ENCODE peak calls at places on chromosomes 3 and 15, in nine cellular contexts. V is right lobe of liver; G is thoracic aorta; W is IMR-90; P is pancreas; T is psoas muscle; N is transverse colon; R is fibroblast of lung; O is CD4-positive, CD25-positive, alpha-beta regulatory T cell. H is an unnamed sample.
A peak's percentile ranks its signal among the peaks of the same experiment; 100 is the strongest.

GRCh38 chr3:85337895-85338294 is 379.1 kb downstream of the CADM2 start:
- DNase-seq in O (no peak), R (no peak), G (no peak), W (no peak), T (no peak), N (no peak), P (no peak), V (no peak), H (no peak)

GRCh38 chr3:4750306-4751056 is 228.8 kb upstream of the BHLHE40 start:
- DNase-seq in P (no peak), W (peak; percentile 17), T (no peak), G (no peak), R (no peak), V (no peak), N (no peak), O (peak; percentile 25), H (no peak)

GRCh38 chr15:100841426-100841825 is 38.2 kb upstream of the ALDH1A3 start:
- DNase-seq in R (no peak), T (no peak), W (no peak), O (no peak), N (no peak), G (no peak), V (no peak), P (no peak), H (no peak)

GRCh38 chr3:195081242-195081963 is 189.6 kb downstream of the XXYLT1 start:
- DNase-seq in P (no peak), R (peak; percentile 50), V (peak; percentile 11), G (no peak), W (peak; percentile 78), N (no peak), T (peak; percentile 34), O (no peak), H (no peak)

GRCh38 chr3:13016083-13016725 is 57.0 kb downstream of the IQSEC1 start:
- DNase-seq in N (peak; percentile 82), V (peak; percentile 61), W (no peak), T (peak; percentile 79), R (no peak), O (peak; percentile 88), P (no peak), G (no peak), H (peak; percentile 48)

GRCh38 chr3:139534444-139534812 is 5.1 kb downstream of the RBP1 start:
- DNase-seq in P (peak; percentile 59), V (peak; percentile 46), R (peak; percentile 94), O (no peak), G (no peak), W (peak; percentile 94), N (peak; percentile 43), T (no peak), H (no peak)

GRCh38 chr3:11651900-11652299 is 8.2 kb upstream of the VGLL4 start:
- DNase-seq in R (peak; percentile 77), W (peak; percentile 63), P (no peak), T (no peak), O (peak; percentile 65), V (no peak), N (no peak), G (no peak), H (peak; percentile 41)

GRCh38 chr3:131812433-131812832 is 222.4 kb downstream of the CPNE4 start:
- DNase-seq in G (no peak), R (no peak), N (no peak), V (no peak), O (no peak), P (no peak), W (no peak), T (no peak), H (no peak)

GRCh38 chr3:127087441-127087840 is 104.5 kb downstream of the PLXNA1 start:
- DNase-seq in G (no peak), W (no peak), R (no peak), N (no peak), T (peak; percentile 19), P (no peak), V (no peak), O (no peak), H (no peak)

GRCh38 chr15:100211855-100212850 is 129.6 kb downstream of the ADAMTS17 start:
- DNase-seq in P (peak; percentile 41), O (no peak), G (no peak), W (no peak), R (no peak), V (peak; percentile 59), T (no peak), N (peak; percentile 74), H (no peak)

GRCh38 chr15:49301562-49301961 is 121.5 kb upstream of the FGF7 start:
- DNase-seq in W (peak; percentile 50), G (no peak), O (no peak), P (no peak), V (no peak), N (no peak), T (no peak), R (peak; percentile 34), H (no peak)

GRCh38 chr3:10283638-10284037 is 9.1 kb downstream of the GHRL start:
- DNase-seq in W (no peak), P (peak; percentile 74), T (no peak), N (no peak), V (no peak), R (no peak), G (no peak), O (no peak), H (no peak)

GRCh38 chr15:41331281-41331680 is 1.1 kb downstream of the OIP5 start:
- DNase-seq in W (no peak), P (no peak), T (no peak), G (no peak), V (no peak), N (no peak), R (no peak), O (no peak), H (no peak)

GRCh38 chr15:101583284-101583683 is 68.9 kb downstream of the TM2D3 start:
- DNase-seq in O (no peak), P (no peak), V (no peak), N (no peak), R (no peak), G (no peak), T (no peak), W (no peak), H (no peak)

GRCh38 chr3:150117076-150117475 is 146.4 kb upstream of the PFN2 start:
- DNase-seq in T (no peak), P (no peak), W (no peak), R (no peak), N (no peak), O (no peak), G (no peak), V (no peak), H (no peak)

GRCh38 chr3:134527037-134527436 is 41.2 kb downstream of the CEP63 start:
- DNase-seq in N (no peak), R (no peak), P (no peak), V (no peak), O (no peak), W (peak; percentile 18), T (no peak), G (no peak), H (no peak)

GRCh38 chr3:129346690-129347440 is 68.2 kb downstream of the HMCES start:
- DNase-seq in R (peak; percentile 10), T (no peak), G (no peak), W (no peak), V (no peak), P (no peak), O (no peak), N (no peak), H (no peak)

GRCh38 chr3:13950042-13950441 is 70.2 kb upstream of the WNT7A start:
- DNase-seq in O (no peak), N (no peak), V (no peak), W (no peak), T (no peak), P (no peak), R (no peak), G (no peak), H (no peak)

GRCh38 chr3:13134879-13135206 is 61.6 kb upstream of the IQSEC1 start:
- DNase-seq in P (no peak), G (no peak), V (no peak), N (no peak), W (no peak), O (no peak), R (no peak), T (no peak), H (no peak)

GRCh38 chr15:85398822-85399221 is 18.4 kb downstream of the AKAP13 start:
- DNase-seq in P (no peak), V (no peak), N (no peak), R (no peak), G (no peak), W (no peak), O (no peak), T (no peak), H (no peak)

GRCh38 chr15:75140080-75140879 is 61.4 kb upstream of the C15orf39 start:
- DNase-seq in N (no peak), O (no peak), G (no peak), P (no peak), R (no peak), W (no peak), T (no peak), V (no peak), H (no peak)
- H3K9me3 ChIP-seq in N (peaks cover 33% of the 10 kb centered on the region), O (peaks cover 34% of the 10 kb centered on the region), G (peaks cover 31% of the 10 kb centered on the region), P (no peaks in the 10 kb centered on the region), R (peaks cover 5% of the 10 kb centered on the region), W (peaks cover 29% of the 10 kb centered on the region), T (peaks cover 21% of the 10 kb centered on the region), V (peaks cover 7% of the 10 kb centered on the region), H (peaks cover 21% of the 10 kb centered on the region)

GRCh38 chr3:144737281-144737680 is 765.7 kb downstream of the DIPK2A start:
- DNase-seq in R (no peak), W (no peak), V (no peak), N (no peak), O (no peak), G (no peak), P (no peak), T (no peak), H (no peak)
- H3K9me3 ChIP-seq in R (no peaks in the 10 kb centered on the region), W (no peaks in the 10 kb centered on the region), V (no peaks in the 10 kb centered on the region), N (no peaks in the 10 kb centered on the region), O (no peaks in the 10 kb centered on the region), G (no peaks in the 10 kb centered on the region), P (no peaks in the 10 kb centered on the region), T (no peaks in the 10 kb centered on the region), H (no peaks in the 10 kb centered on the region)

DNA sequence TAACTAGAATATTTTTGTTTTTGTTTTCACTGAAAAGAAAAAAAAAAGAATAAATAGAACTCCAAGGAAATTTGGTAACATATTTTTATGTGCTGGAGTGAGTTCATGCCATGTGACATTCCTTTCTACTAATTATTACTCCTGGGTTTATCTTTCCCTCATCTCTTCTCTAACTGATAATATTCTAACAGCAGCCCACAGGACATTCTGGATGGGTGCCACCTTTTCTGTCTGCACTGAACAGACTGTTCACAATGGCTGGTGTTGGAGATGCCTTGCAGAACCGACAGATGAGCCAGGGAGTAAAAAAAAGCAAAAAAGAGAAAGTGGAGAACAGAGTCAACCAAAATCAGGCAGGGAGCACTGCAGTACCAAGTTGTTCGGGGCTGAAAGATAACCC is 151.3 kb downstream of the OR4M2 start:
- DNase-seq in R (no peak), O (no peak), T (no peak), V (no peak), W (no peak), N (no peak), P (no peak), G (no peak), H (no peak)
- H3K9me3 ChIP-seq in R (peaks cover 6% of the 10 kb centered on the region), O (no peaks in the 10 kb centered on the region), T (peaks cover 3% of the 10 kb centered on the region), V (no peaks in the 10 kb centered on the region), W (peaks cover 52% of the 10 kb centered on the region), N (no peaks in the 10 kb centered on the region), P (no peaks in the 10 kb centered on the region), G (no peaks in the 10 kb centered on the region), H (no peaks in the 10 kb centered on the region)

DNA sequence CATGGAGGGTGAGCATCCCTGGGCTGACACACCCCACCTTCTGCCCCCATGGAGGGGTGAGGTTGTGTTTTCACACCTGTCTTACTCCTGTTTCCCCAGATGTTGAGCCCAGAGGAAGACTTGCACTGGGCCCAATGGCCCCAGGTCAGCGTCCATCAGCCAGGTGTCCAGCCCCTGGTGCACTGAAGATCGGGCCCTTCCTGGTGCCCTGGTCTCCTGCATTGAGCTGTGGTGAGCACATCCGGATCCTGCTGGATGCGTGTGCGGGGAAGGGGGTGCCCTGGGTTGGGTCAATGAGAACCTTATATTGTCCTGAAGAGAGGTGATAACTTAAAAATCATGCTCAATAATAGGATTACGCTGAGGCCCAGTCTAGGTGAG is 227.3 kb downstream of the SNRPN start:
- DNase-seq in O (no peak), V (peak; percentile 8), T (no peak), N (no peak), R (no peak), G (no peak), P (peak; percentile 2), W (no peak), H (no peak)
- H3K9me3 ChIP-seq in O (peaks cover 66% of the 10 kb centered on the region), V (no peaks in the 10 kb centered on the region), T (no peaks in the 10 kb centered on the region), N (peaks cover 4% of the 10 kb centered on the region), R (no peaks in the 10 kb centered on the region), G (peaks cover 5% of the 10 kb centered on the region), P (no peaks in the 10 kb centered on the region), W (peaks cover 85% of the 10 kb centered on the region), H (no peaks in the 10 kb centered on the region)